ENCODE peak calls at places on chromosomes 13 and 19, in six cellular contexts. S, D, V, C, H and X are unnamed samples. For H3K27me3, the result is how much of the 10 kb centered on the place peaks cover.

GRCh38 chr13:102235689-102236088 is 166.2 kb downstream of the FGF14 start:
- DNase-seq in S (no peak), D (no peak), V (no peak), C (no peak), H (no peak), X (peak)

GRCh38 chr19:31419871-31420430 is 70.7 kb upstream of the TSHZ3 start:
- DNase-seq in S (no peak), D (peak), V (no peak), C (no peak), H (no peak), X (no peak)

GRCh38 chr13:26988059-26988769 is 183.4 kb downstream of the USP12 start:
- DNase-seq in S (no peak), D (no peak), V (no peak), C (no peak), H (no peak), X (no peak)

GRCh38 chr19:49256691-49257090 is 68.3 kb downstream of the SLC6A16 start:
- DNase-seq in S (no peak), D (no peak), V (no peak), C (no peak), H (no peak), X (no peak)

GRCh38 chr19:17784201-17785008 is 10.5 kb upstream of the B3GNT3 start:
- DNase-seq in S (peak), D (peak), V (peak), C (no peak), H (peak), X (peak)

GRCh38 chr19:6238256-6238642 is 41.5 kb downstream of the MLLT1 start:
- DNase-seq in S (peak), D (no peak), V (no peak), C (peak), H (no peak), X (no peak)

GRCh38 chr13:26216042-26216441 is 6.1 kb downstream of the RNF6 start:
- DNase-seq in S (no peak), D (no peak), V (no peak), C (no peak), H (no peak), X (no peak)

GRCh38 chr13:109783815-109784589 is 2.4 kb downstream of the IRS2 start:
- DNase-seq in S (peak), D (peak), V (no peak), C (no peak), H (no peak), X (no peak)

GRCh38 chr19:16670291-16670690 is 9.4 kb downstream of the TMEM38A start:
- DNase-seq in S (no peak), D (no peak), V (no peak), C (no peak), H (no peak), X (no peak)

GRCh38 chr13:67914535-67914934 is 684.4 kb upstream of the PCDH9 start:
- DNase-seq in S (no peak), D (no peak), V (no peak), C (no peak), H (no peak), X (no peak)

GRCh38 chr13:108728370-108728769 is 99.0 kb downstream of the MYO16 start:
- DNase-seq in S (no peak), D (peak), V (no peak), C (no peak), H (no peak), X (no peak)

GRCh38 chr13:89726690-89727435 is 1620.6 kb upstream of the MIR17HG start:
- DNase-seq in S (no peak), D (no peak), V (no peak), C (peak), H (no peak), X (peak)

GRCh38 chr19:12064266-12065099 is at the start of gene ZNF844:
- DNase-seq in S (peak), D (peak), V (peak), C (peak), H (peak), X (peak)

GRCh38 chr13:96003304-96003703 is 49.9 kb downstream of the UGGT2 start:
- DNase-seq in S (no peak), D (peak), V (no peak), C (no peak), H (no peak), X (peak)

GRCh38 chr13:26184791-26185250 is 37.3 kb downstream of the RNF6 start:
- DNase-seq in S (peak), D (peak), V (peak), C (peak), H (no peak), X (peak)

GRCh38 chr19:2239771-2240770 is 3.4 kb downstream of the SF3A2 start:
- DNase-seq in S (no peak), D (peak), V (no peak), C (peak), H (no peak), X (no peak)
- H3K4me3 ChIP-seq in S (peak), D (peak), V (peak), C (peak), H (peak), X (peak)

GRCh38 chr19:29516821-29517395 is 8.9 kb upstream of the VSTM2B start:
- DNase-seq in S (no peak), D (no peak), V (peak), C (no peak), H (peak), X (no peak)
- TF ChIP-seq CTCF in S (no peak), D (no peak), V (no peak), C (no peak), H (no peak), X (no peak)

GRCh38 chr13:94703271-94703670 is 9.1 kb downstream of the SOX21 start:
- DNase-seq in S (peak), D (peak), V (no peak), C (no peak), H (peak), X (no peak)

GRCh38 chr13:94700051-94700535 is 12.3 kb downstream of the SOX21 start:
- DNase-seq in S (no peak), D (no peak), V (no peak), C (no peak), H (no peak), X (no peak)

GRCh38 chr13:94702181-94703041 is 9.9 kb downstream of the SOX21 start:
- DNase-seq in S (peak), D (peak), V (no peak), C (no peak), H (peak), X (no peak)

GRCh38 chr13:94701313-94702180 is 10.8 kb downstream of the SOX21 start:
- DNase-seq in S (no peak), D (peak), V (no peak), C (no peak), H (peak), X (no peak)

DNA sequence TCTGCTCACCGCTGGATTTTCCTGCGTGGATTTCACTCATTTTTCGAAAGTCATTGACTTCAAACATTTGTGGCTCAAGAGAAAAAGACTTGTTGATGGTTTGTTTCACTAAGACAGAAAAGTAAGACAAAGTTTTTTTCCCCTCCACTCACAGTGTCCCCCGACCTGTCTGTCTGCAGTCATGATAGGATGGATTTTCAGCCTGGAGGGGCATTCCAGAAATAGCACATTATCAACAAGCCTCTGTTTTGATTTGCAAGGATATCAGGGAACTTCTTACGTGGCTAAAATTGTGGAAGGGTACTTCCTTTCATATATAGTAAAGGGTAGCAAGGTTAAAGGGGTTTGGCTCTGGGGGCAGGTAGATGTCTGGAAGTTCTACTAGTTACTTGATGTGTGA is 11.8 kb downstream of the SOX21 start:
- DNase-seq in S (no peak), D (no peak), V (no peak), C (no peak), H (no peak), X (no peak)
- H3K27me3 ChIP-seq in S (under half), D (half or more), V (half or more), C (half or more), H (half or more), X (under half)

GRCh38 chr19:4635763-4636135 is 3.6 kb upstream of the TNFAIP8L1 start:
- DNase-seq in S (no peak), D (peak), V (no peak), C (no peak), H (peak), X (no peak)
- H3K4me3 ChIP-seq in S (peak), D (peak), V (peak), C (peak), H (peak), X (peak)